ENCODE peak calls at places on chromosomes 11 and 22, in six cellular contexts. U is H9, C is neuronal stem cell, P is IMR-90, Y is mesenchymal stem cell, N is trophoblast cell. W is an unnamed sample.

GRCh38 chr11:7579226-7579825 is 65.5 kb downstream of the PPFIBP2 start:
- DNase-seq in Y (peak), C (no peak), N (peak), U (no peak), P (peak), W (no peak)

GRCh38 chr11:102614485-102614884 is 10.6 kb downstream of the MMP20 start:
- DNase-seq in Y (no peak), C (no peak), N (no peak), U (no peak), P (no peak), W (peak)

GRCh38 chr22:23023294-23023693 is 47.0 kb upstream of the GNAZ start:
- DNase-seq in U (no peak), C (no peak), N (no peak), P (no peak), Y (no peak), W (peak)

GRCh38 chr11:122309262-122309925 is 193.4 kb upstream of the BLID start:
- DNase-seq in C (no peak), N (no peak), P (no peak), U (no peak), Y (no peak), W (no peak)

GRCh38 chr11:107957109-107957588 is 28.9 kb downstream of the RAB39A start:
- DNase-seq in C (no peak), N (peak), U (no peak), P (no peak), Y (no peak), W (peak)

GRCh38 chr22:39808087-39808486 is 85.5 kb downstream of the ENTHD1 start:
- DNase-seq in Y (no peak), P (peak), U (peak), N (peak), C (no peak), W (peak)

GRCh38 chr11:85889676-85890579 is 34.7 kb downstream of the CCDC83 start:
- DNase-seq in U (no peak), Y (peak), C (no peak), P (peak), N (peak), W (peak)

GRCh38 chr11:10456519-10456918 is 1.5 kb downstream of the AMPD3 start:
- DNase-seq in Y (no peak), P (no peak), U (peak), C (no peak), N (no peak), W (peak)

GRCh38 chr22:33492210-33492651 is 428.0 kb downstream of the LARGE1 start:
- DNase-seq in Y (peak), N (no peak), C (no peak), P (no peak), U (no peak), W (peak)

GRCh38 chr11:29009426-29009825 is 901.2 kb downstream of the METTL15 start:
- DNase-seq in C (no peak), U (no peak), N (peak), Y (peak), P (no peak), W (no peak)

GRCh38 chr11:6418199-6418957 is 516 bp downstream of the APBB1 start:
- DNase-seq in U (peak), N (no peak), C (peak), Y (no peak), P (no peak), W (peak)

GRCh38 chr22:44399906-44400762 is 87.4 kb upstream of the SHISAL1 start:
- DNase-seq in N (no peak), Y (no peak), P (no peak), C (no peak), U (peak), W (no peak)

GRCh38 chr22:27723150-27723549 is 78.4 kb downstream of the MN1 start:
- DNase-seq in P (no peak), N (no peak), Y (no peak), U (no peak), C (no peak), W (no peak)

GRCh38 chr22:22019659-22020424 is 37.3 kb upstream of the TOP3B start:
- DNase-seq in N (no peak), U (no peak), P (no peak), Y (no peak), C (no peak), W (no peak)

GRCh38 chr22:23064381-23065068 is 5.8 kb upstream of the GNAZ start:
- DNase-seq in P (no peak), U (peak), Y (no peak), N (no peak), C (no peak), W (no peak)

GRCh38 chr11:30816959-30817880 is 231.1 kb upstream of the MPPED2 start:
- DNase-seq in P (no peak), Y (no peak), C (no peak), N (no peak), U (no peak), W (no peak)

GRCh38 chr11:115670538-115671200 is 166.5 kb upstream of the CADM1 start:
- DNase-seq in Y (no peak), P (no peak), C (no peak), N (no peak), U (no peak), W (no peak)

GRCh38 chr22:31176923-31177322 is 16.9 kb downstream of the RNF185 start:
- DNase-seq in U (no peak), Y (no peak), P (no peak), C (no peak), N (no peak), W (no peak)

GRCh38 chr22:39932918-39933649 is 27.1 kb upstream of the TMA7B start:
- DNase-seq in N (peak), Y (peak), U (peak), C (peak), P (no peak), W (peak)

GRCh38 chr11:44226472-44226871 is 83.5 kb downstream of the ALX4 start:
- DNase-seq in N (no peak), Y (no peak), P (no peak), C (no peak), U (no peak), W (no peak)

GRCh38 chr11:59641156-59641555 is 25.6 kb upstream of the OSBP start:
- DNase-seq in Y (no peak), N (no peak), P (peak), C (no peak), U (no peak), W (no peak)

GRCh38 chr11:59262419-59262818 is 49.7 kb upstream of the MPEG1 start:
- DNase-seq in Y (no peak), P (no peak), N (no peak), C (no peak), U (no peak), W (no peak)

GRCh38 chr22:49448546-49448945 is 379.1 kb downstream of the BRD1 start:
- DNase-seq in U (no peak), C (no peak), N (no peak), P (no peak), Y (no peak), W (no peak)

DNA sequence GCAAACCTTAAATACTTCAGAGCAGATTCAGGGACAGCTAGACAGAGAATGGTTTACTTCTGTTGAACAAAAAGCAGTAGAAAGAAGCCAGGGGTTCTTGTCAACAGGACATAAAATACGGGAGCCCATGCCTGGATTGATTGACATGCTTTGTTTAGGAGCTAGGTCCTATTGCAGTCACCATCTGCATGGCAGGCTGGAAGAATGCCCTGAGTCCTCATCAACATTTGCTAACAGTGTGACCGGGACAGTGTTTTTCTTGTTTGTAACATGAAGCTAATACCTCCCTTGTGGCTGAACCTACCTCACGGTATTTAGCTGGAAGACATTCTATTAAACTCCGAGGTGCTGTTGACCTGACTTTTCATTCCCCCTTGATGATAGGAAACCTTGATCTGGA is 225.4 kb downstream of the NTM start:
- DNase-seq in C (no peak), N (no peak), P (no peak), Y (no peak), U (no peak), W (no peak)
- H4K8ac ChIP-seq in C (no peak), N (no peak), P (no peak), Y (no peak), U (no peak), W (no peak)

GRCh38 chr11:96817488-96817887 is 427.7 kb downstream of the JRKL start:
- DNase-seq in N (peak), U (no peak), C (no peak), P (no peak), Y (peak), W (no peak)
- H3K23ac ChIP-seq in N (no peak), U (no peak), C (no peak), P (no peak), Y (no peak), W (no peak)

DNA sequence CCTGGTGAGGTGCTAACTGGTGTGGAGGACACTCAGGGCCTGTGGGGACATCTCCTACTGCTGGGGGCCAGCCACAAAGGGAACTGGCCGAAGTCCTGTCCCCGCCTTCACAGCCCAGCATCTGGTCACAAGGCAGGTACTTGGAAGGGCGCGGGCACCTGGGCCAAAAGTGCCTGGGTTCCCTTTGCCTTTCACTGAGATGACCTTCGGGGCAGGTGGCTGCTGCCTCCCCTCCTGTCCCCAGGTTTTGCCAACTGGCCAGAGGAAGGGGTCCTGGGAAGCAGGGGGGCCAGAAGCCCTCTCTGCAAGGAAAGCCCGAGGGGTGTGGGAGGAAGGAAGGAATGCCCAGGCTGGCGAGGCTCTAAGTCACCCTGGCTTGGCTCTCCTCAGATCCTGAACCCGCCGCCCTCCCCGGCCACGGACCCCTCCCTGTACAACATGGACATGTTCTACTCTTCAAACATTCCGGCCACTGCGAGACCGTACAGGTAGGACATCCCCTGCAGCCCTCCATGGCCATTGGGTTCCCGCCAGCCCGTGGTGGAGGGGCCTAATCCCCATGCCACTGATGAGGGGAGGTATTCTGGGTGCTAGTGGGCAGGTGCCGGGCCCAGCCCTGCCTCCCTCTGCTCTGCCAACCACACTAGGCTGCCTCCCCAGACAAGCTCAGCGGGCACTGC is 14.4 kb upstream of the PPP6R3 start:
- DNase-seq in N (no peak), P (no peak), Y (no peak), C (no peak), U (no peak), W (no peak)
- H4K8ac ChIP-seq in N (no peak), P (no peak), Y (no peak), C (no peak), U (no peak), W (no peak)

GRCh38 chr22:37310815-37311595 is 28.7 kb downstream of the CYTH4 start:
- DNase-seq in Y (no peak), C (no peak), N (peak), U (no peak), P (no peak), W (no peak)

GRCh38 chr22:37306494-37306829 is 24.2 kb downstream of the CYTH4 start:
- DNase-seq in P (no peak), C (no peak), N (no peak), Y (no peak), U (no peak), W (no peak)

GRCh38 chr22:37310075-37310606 is 27.8 kb downstream of the CYTH4 start:
- DNase-seq in U (no peak), P (no peak), N (no peak), C (no peak), Y (no peak), W (no peak)

GRCh38 chr22:37309221-37310074 is 27.1 kb downstream of the CYTH4 start:
- DNase-seq in C (no peak), U (no peak), N (no peak), Y (peak), P (no peak), W (no peak)

DNA sequence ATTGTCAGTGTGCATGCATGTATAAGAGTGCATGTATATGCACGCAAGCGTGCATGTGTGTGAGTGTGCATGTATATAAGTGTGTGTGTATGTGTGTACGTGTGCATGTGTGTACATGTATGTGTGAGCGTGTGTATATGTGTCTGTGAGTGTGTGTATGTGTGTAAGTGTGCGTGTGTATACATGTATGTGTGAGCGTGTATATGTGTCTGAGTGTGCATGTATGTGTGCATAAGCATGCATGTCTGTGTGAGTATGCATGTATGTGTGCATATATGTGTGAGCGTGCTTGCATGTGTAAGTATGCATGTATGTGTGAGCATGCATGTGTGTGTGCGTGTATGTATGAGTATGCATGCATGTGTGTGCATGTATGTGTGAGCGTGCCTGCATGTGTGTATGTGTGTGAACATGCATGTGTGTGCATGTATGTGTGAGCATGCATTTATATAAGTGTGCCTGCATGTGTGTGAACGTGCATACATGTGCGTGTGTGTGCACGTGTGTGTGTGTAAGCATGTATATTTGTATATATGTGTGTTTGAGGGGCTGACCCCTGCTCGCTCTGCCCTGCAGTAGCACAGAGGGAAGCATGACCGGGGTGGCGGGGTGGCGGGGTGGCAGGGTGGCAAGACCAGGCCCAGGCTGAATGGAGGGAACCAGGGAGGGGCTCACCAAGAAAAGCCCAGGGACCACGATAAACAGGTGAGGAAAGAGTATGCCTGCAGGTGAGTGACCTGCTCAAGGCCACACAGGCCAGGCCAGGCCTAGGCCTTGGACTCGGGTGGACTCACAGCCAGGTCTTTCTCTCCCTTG is 26.3 kb downstream of the CYTH4 start:
- DNase-seq in U (no peak), C (no peak), Y (no peak), N (no peak), P (no peak), W (no peak)
- H3K23ac ChIP-seq in U (no peak), C (no peak), Y (no peak), N (peak), P (peak), W (no peak)

W was measured in mesendoderm.